ENCODE peak calls at places on chromosomes 13 and 19, in ten cellular contexts. One of them, this sample, is unnamed.

GRCh38 chr13:90302113-90302512 is 1045.4 kb upstream of the MIR17HG start:
- DNase-seq in naive B cell: no peak
- DNase-seq in stimulated activated CD8-positive, alpha-beta memory T cell treated with anti-CD3 and anti-CD28 coated beads, Interleukin-4, amount 100 ng/mL, for 1 hour: no peak
- DNase-seq in AML-193: no peak
- DNase-seq in stromal cell of bone marrow: peak
- DNase-seq in aorta: no peak
- DNase-seq in adipocyte: peak
- DNase-seq in brain pericyte: no peak
- DNase-seq in kidney glomerular epithelial cell: no peak
- DNase-seq in tibial nerve: no peak
- DNase-seq in this sample: no peak

GRCh38 chr13:44470623-44471562 is 97.3 kb downstream of the SERP2 start:
- DNase-seq in stimulated activated CD8-positive, alpha-beta memory T cell treated with anti-CD3 and anti-CD28 coated beads, Interleukin-4, amount 100 ng/mL, for 1 hour: no peak
- DNase-seq in AML-193: peak
- DNase-seq in kidney glomerular epithelial cell: peak
- DNase-seq in stromal cell of bone marrow: peak
- DNase-seq in adipocyte: peak
- DNase-seq in aorta: no peak
- DNase-seq in naive B cell: no peak
- DNase-seq in tibial nerve: no peak
- DNase-seq in brain pericyte: no peak
- DNase-seq in this sample: no peak

GRCh38 chr13:110782185-110782584 is 68.7 kb downstream of the ING1 start:
- DNase-seq in AML-193: no peak
- DNase-seq in adipocyte: no peak
- DNase-seq in stromal cell of bone marrow: no peak
- DNase-seq in naive B cell: no peak
- DNase-seq in brain pericyte: no peak
- DNase-seq in aorta: no peak
- DNase-seq in tibial nerve: no peak
- DNase-seq in stimulated activated CD8-positive, alpha-beta memory T cell treated with anti-CD3 and anti-CD28 coated beads, Interleukin-4, amount 100 ng/mL, for 1 hour: no peak
- DNase-seq in kidney glomerular epithelial cell: no peak
- DNase-seq in this sample: no peak

GRCh38 chr13:20441066-20441465 is 84.6 kb downstream of the CRYL1 start:
- DNase-seq in adipocyte: no peak
- DNase-seq in brain pericyte: no peak
- DNase-seq in naive B cell: no peak
- DNase-seq in aorta: no peak
- DNase-seq in AML-193: no peak
- DNase-seq in kidney glomerular epithelial cell: no peak
- DNase-seq in tibial nerve: no peak
- DNase-seq in stimulated activated CD8-positive, alpha-beta memory T cell treated with anti-CD3 and anti-CD28 coated beads, Interleukin-4, amount 100 ng/mL, for 1 hour: no peak
- DNase-seq in stromal cell of bone marrow: no peak
- DNase-seq in this sample: no peak

GRCh38 chr13:72726721-72727416 is 560 bp downstream of the MZT1 start:
- DNase-seq in tibial nerve: no peak
- DNase-seq in kidney glomerular epithelial cell: no peak
- DNase-seq in naive B cell: no peak
- DNase-seq in adipocyte: peak
- DNase-seq in stromal cell of bone marrow: no peak
- DNase-seq in AML-193: peak
- DNase-seq in stimulated activated CD8-positive, alpha-beta memory T cell treated with anti-CD3 and anti-CD28 coated beads, Interleukin-4, amount 100 ng/mL, for 1 hour: peak
- DNase-seq in aorta: peak
- DNase-seq in brain pericyte: no peak
- DNase-seq in this sample: peak

GRCh38 chr13:33279898-33280549 is 5.5 kb downstream of the STARD13 start:
- DNase-seq in stromal cell of bone marrow: peak
- DNase-seq in aorta: no peak
- DNase-seq in naive B cell: no peak
- DNase-seq in stimulated activated CD8-positive, alpha-beta memory T cell treated with anti-CD3 and anti-CD28 coated beads, Interleukin-4, amount 100 ng/mL, for 1 hour: no peak
- DNase-seq in adipocyte: peak
- DNase-seq in kidney glomerular epithelial cell: peak
- DNase-seq in tibial nerve: no peak
- DNase-seq in AML-193: no peak
- DNase-seq in brain pericyte: no peak
- DNase-seq in this sample: no peak

GRCh38 chr19:3881272-3882040 is 971 bp downstream of the ATCAY start:
- DNase-seq in adipocyte: no peak
- DNase-seq in aorta: no peak
- DNase-seq in kidney glomerular epithelial cell: no peak
- DNase-seq in brain pericyte: no peak
- DNase-seq in AML-193: peak
- DNase-seq in naive B cell: no peak
- DNase-seq in stromal cell of bone marrow: no peak
- DNase-seq in tibial nerve: no peak
- DNase-seq in stimulated activated CD8-positive, alpha-beta memory T cell treated with anti-CD3 and anti-CD28 coated beads, Interleukin-4, amount 100 ng/mL, for 1 hour: no peak
- DNase-seq in this sample: no peak

GRCh38 chr13:97380696-97381095 is 53.3 kb upstream of the RAP2A start:
- DNase-seq in kidney glomerular epithelial cell: no peak
- DNase-seq in AML-193: no peak
- DNase-seq in brain pericyte: no peak
- DNase-seq in naive B cell: no peak
- DNase-seq in aorta: no peak
- DNase-seq in adipocyte: no peak
- DNase-seq in stromal cell of bone marrow: no peak
- DNase-seq in stimulated activated CD8-positive, alpha-beta memory T cell treated with anti-CD3 and anti-CD28 coated beads, Interleukin-4, amount 100 ng/mL, for 1 hour: no peak
- DNase-seq in tibial nerve: no peak
- DNase-seq in this sample: no peak

GRCh38 chr13:46778879-46779278 is 18.1 kb downstream of the ESD start:
- DNase-seq in aorta: no peak
- DNase-seq in kidney glomerular epithelial cell: no peak
- DNase-seq in naive B cell: no peak
- DNase-seq in adipocyte: peak
- DNase-seq in tibial nerve: no peak
- DNase-seq in brain pericyte: no peak
- DNase-seq in stimulated activated CD8-positive, alpha-beta memory T cell treated with anti-CD3 and anti-CD28 coated beads, Interleukin-4, amount 100 ng/mL, for 1 hour: no peak
- DNase-seq in AML-193: no peak
- DNase-seq in stromal cell of bone marrow: peak
- DNase-seq in this sample: no peak

GRCh38 chr13:96781141-96781540 is 213.1 kb downstream of the OXGR1 start:
- DNase-seq in aorta: peak
- DNase-seq in stimulated activated CD8-positive, alpha-beta memory T cell treated with anti-CD3 and anti-CD28 coated beads, Interleukin-4, amount 100 ng/mL, for 1 hour: no peak
- DNase-seq in AML-193: no peak
- DNase-seq in adipocyte: no peak
- DNase-seq in brain pericyte: no peak
- DNase-seq in kidney glomerular epithelial cell: no peak
- DNase-seq in stromal cell of bone marrow: no peak
- DNase-seq in tibial nerve: peak
- DNase-seq in naive B cell: no peak
- DNase-seq in this sample: no peak

GRCh38 chr19:35388277-35389054 is 17.6 kb downstream of the GPR42 start:
- DNase-seq in aorta: no peak
- DNase-seq in kidney glomerular epithelial cell: no peak
- DNase-seq in stromal cell of bone marrow: no peak
- DNase-seq in tibial nerve: no peak
- DNase-seq in brain pericyte: no peak
- DNase-seq in AML-193: no peak
- DNase-seq in stimulated activated CD8-positive, alpha-beta memory T cell treated with anti-CD3 and anti-CD28 coated beads, Interleukin-4, amount 100 ng/mL, for 1 hour: no peak
- DNase-seq in adipocyte: no peak
- DNase-seq in naive B cell: no peak
- DNase-seq in this sample: no peak

GRCh38 chr13:95153647-95154405 is 147.4 kb downstream of the ABCC4 start:
- DNase-seq in tibial nerve: no peak
- DNase-seq in stromal cell of bone marrow: no peak
- DNase-seq in AML-193: no peak
- DNase-seq in kidney glomerular epithelial cell: no peak
- DNase-seq in brain pericyte: no peak
- DNase-seq in aorta: no peak
- DNase-seq in naive B cell: no peak
- DNase-seq in stimulated activated CD8-positive, alpha-beta memory T cell treated with anti-CD3 and anti-CD28 coated beads, Interleukin-4, amount 100 ng/mL, for 1 hour: no peak
- DNase-seq in adipocyte: peak
- DNase-seq in this sample: no peak

GRCh38 chr13:62687727-62688126 is 1272.1 kb upstream of the PCDH20 start:
- DNase-seq in kidney glomerular epithelial cell: no peak
- DNase-seq in aorta: no peak
- DNase-seq in stromal cell of bone marrow: no peak
- DNase-seq in brain pericyte: no peak
- DNase-seq in tibial nerve: no peak
- DNase-seq in stimulated activated CD8-positive, alpha-beta memory T cell treated with anti-CD3 and anti-CD28 coated beads, Interleukin-4, amount 100 ng/mL, for 1 hour: no peak
- DNase-seq in adipocyte: no peak
- DNase-seq in AML-193: no peak
- DNase-seq in naive B cell: no peak
- DNase-seq in this sample: peak

GRCh38 chr13:90891329-90891728 is 456.2 kb upstream of the MIR17HG start:
- DNase-seq in brain pericyte: no peak
- DNase-seq in AML-193: no peak
- DNase-seq in stimulated activated CD8-positive, alpha-beta memory T cell treated with anti-CD3 and anti-CD28 coated beads, Interleukin-4, amount 100 ng/mL, for 1 hour: no peak
- DNase-seq in aorta: no peak
- DNase-seq in tibial nerve: no peak
- DNase-seq in kidney glomerular epithelial cell: no peak
- DNase-seq in stromal cell of bone marrow: no peak
- DNase-seq in adipocyte: no peak
- DNase-seq in naive B cell: no peak
- DNase-seq in this sample: no peak

GRCh38 chr13:106815545-106815944 is 247.6 kb upstream of the ARGLU1 start:
- DNase-seq in stimulated activated CD8-positive, alpha-beta memory T cell treated with anti-CD3 and anti-CD28 coated beads, Interleukin-4, amount 100 ng/mL, for 1 hour: no peak
- DNase-seq in brain pericyte: no peak
- DNase-seq in AML-193: no peak
- DNase-seq in tibial nerve: no peak
- DNase-seq in aorta: no peak
- DNase-seq in stromal cell of bone marrow: no peak
- DNase-seq in kidney glomerular epithelial cell: no peak
- DNase-seq in adipocyte: no peak
- DNase-seq in naive B cell: no peak
- DNase-seq in this sample: no peak

GRCh38 chr13:110874508-110874960 is 40.3 kb downstream of the ANKRD10 start:
- DNase-seq in stimulated activated CD8-positive, alpha-beta memory T cell treated with anti-CD3 and anti-CD28 coated beads, Interleukin-4, amount 100 ng/mL, for 1 hour: no peak
- DNase-seq in naive B cell: no peak
- DNase-seq in AML-193: peak
- DNase-seq in kidney glomerular epithelial cell: peak
- DNase-seq in tibial nerve: peak
- DNase-seq in stromal cell of bone marrow: peak
- DNase-seq in adipocyte: peak
- DNase-seq in brain pericyte: no peak
- DNase-seq in aorta: peak
- DNase-seq in this sample: peak

GRCh38 chr13:105037064-105037463 is 1498.4 kb downstream of the EFNB2 start:
- DNase-seq in AML-193: no peak
- DNase-seq in aorta: no peak
- DNase-seq in kidney glomerular epithelial cell: peak
- DNase-seq in tibial nerve: no peak
- DNase-seq in stimulated activated CD8-positive, alpha-beta memory T cell treated with anti-CD3 and anti-CD28 coated beads, Interleukin-4, amount 100 ng/mL, for 1 hour: no peak
- DNase-seq in naive B cell: no peak
- DNase-seq in stromal cell of bone marrow: no peak
- DNase-seq in brain pericyte: no peak
- DNase-seq in adipocyte: peak
- DNase-seq in this sample: no peak

GRCh38 chr13:45863716-45864590 is 12.4 kb upstream of the SIAH3 start:
- DNase-seq in adipocyte: no peak
- DNase-seq in naive B cell: no peak
- DNase-seq in kidney glomerular epithelial cell: no peak
- DNase-seq in tibial nerve: no peak
- DNase-seq in AML-193: no peak
- DNase-seq in brain pericyte: no peak
- DNase-seq in aorta: no peak
- DNase-seq in stromal cell of bone marrow: no peak
- DNase-seq in stimulated activated CD8-positive, alpha-beta memory T cell treated with anti-CD3 and anti-CD28 coated beads, Interleukin-4, amount 100 ng/mL, for 1 hour: no peak
- DNase-seq in this sample: no peak

GRCh38 chr13:88103824-88104223 is 432.7 kb downstream of the SLITRK5 start:
- DNase-seq in brain pericyte: no peak
- DNase-seq in tibial nerve: no peak
- DNase-seq in stromal cell of bone marrow: no peak
- DNase-seq in AML-193: no peak
- DNase-seq in kidney glomerular epithelial cell: no peak
- DNase-seq in stimulated activated CD8-positive, alpha-beta memory T cell treated with anti-CD3 and anti-CD28 coated beads, Interleukin-4, amount 100 ng/mL, for 1 hour: no peak
- DNase-seq in adipocyte: no peak
- DNase-seq in naive B cell: no peak
- DNase-seq in aorta: peak
- DNase-seq in this sample: no peak

GRCh38 chr13:87792878-87793277 is 121.7 kb downstream of the SLITRK5 start:
- DNase-seq in stimulated activated CD8-positive, alpha-beta memory T cell treated with anti-CD3 and anti-CD28 coated beads, Interleukin-4, amount 100 ng/mL, for 1 hour: no peak
- DNase-seq in tibial nerve: no peak
- DNase-seq in aorta: no peak
- DNase-seq in naive B cell: no peak
- DNase-seq in adipocyte: no peak
- DNase-seq in AML-193: no peak
- DNase-seq in stromal cell of bone marrow: no peak
- DNase-seq in brain pericyte: no peak
- DNase-seq in kidney glomerular epithelial cell: no peak
- DNase-seq in this sample: no peak

GRCh38 chr19:1144741-1145140 is 29.3 kb downstream of the SBNO2 start:
- DNase-seq in adipocyte: no peak
- DNase-seq in naive B cell: no peak
- DNase-seq in kidney glomerular epithelial cell: no peak
- DNase-seq in AML-193: no peak
- DNase-seq in brain pericyte: no peak
- DNase-seq in stimulated activated CD8-positive, alpha-beta memory T cell treated with anti-CD3 and anti-CD28 coated beads, Interleukin-4, amount 100 ng/mL, for 1 hour: no peak
- DNase-seq in aorta: no peak
- DNase-seq in tibial nerve: no peak
- DNase-seq in stromal cell of bone marrow: no peak
- DNase-seq in this sample: no peak

GRCh38 chr19:49362048-49362925 is at the start of gene TEAD2:
- DNase-seq in stimulated activated CD8-positive, alpha-beta memory T cell treated with anti-CD3 and anti-CD28 coated beads, Interleukin-4, amount 100 ng/mL, for 1 hour: no peak
- DNase-seq in adipocyte: peak
- DNase-seq in naive B cell: no peak
- DNase-seq in tibial nerve: peak
- DNase-seq in brain pericyte: no peak
- DNase-seq in stromal cell of bone marrow: peak
- DNase-seq in kidney glomerular epithelial cell: no peak
- DNase-seq in AML-193: no peak
- DNase-seq in aorta: peak
- DNase-seq in this sample: no peak

GRCh38 chr19:11260996-11261395 is 1.3 kb downstream of the DOCK6 start:
- DNase-seq in kidney glomerular epithelial cell: no peak
- DNase-seq in aorta: no peak
- DNase-seq in tibial nerve: no peak
- DNase-seq in adipocyte: no peak
- DNase-seq in AML-193: no peak
- DNase-seq in stromal cell of bone marrow: no peak
- DNase-seq in naive B cell: no peak
- DNase-seq in brain pericyte: no peak
- DNase-seq in stimulated activated CD8-positive, alpha-beta memory T cell treated with anti-CD3 and anti-CD28 coated beads, Interleukin-4, amount 100 ng/mL, for 1 hour: no peak
- DNase-seq in this sample: no peak

GRCh38 chr13:25171517-25172302 is at the start of gene AMER2:
- DNase-seq in adipocyte: peak
- DNase-seq in aorta: no peak
- DNase-seq in AML-193: no peak
- DNase-seq in naive B cell: no peak
- DNase-seq in stromal cell of bone marrow: no peak
- DNase-seq in kidney glomerular epithelial cell: no peak
- DNase-seq in tibial nerve: no peak
- DNase-seq in brain pericyte: no peak
- DNase-seq in stimulated activated CD8-positive, alpha-beta memory T cell treated with anti-CD3 and anti-CD28 coated beads, Interleukin-4, amount 100 ng/mL, for 1 hour: no peak
- DNase-seq in this sample: no peak

GRCh38 chr13:57631607-57632275 is at the start of gene PCDH17:
- DNase-seq in tibial nerve: no peak
- DNase-seq in brain pericyte: no peak
- DNase-seq in kidney glomerular epithelial cell: no peak
- DNase-seq in AML-193: no peak
- DNase-seq in naive B cell: no peak
- DNase-seq in stimulated activated CD8-positive, alpha-beta memory T cell treated with anti-CD3 and anti-CD28 coated beads, Interleukin-4, amount 100 ng/mL, for 1 hour: no peak
- DNase-seq in adipocyte: peak
- DNase-seq in stromal cell of bone marrow: no peak
- DNase-seq in aorta: peak
- DNase-seq in this sample: peak

GRCh38 chr19:35757231-35757748 is 461 bp upstream of the HSPB6 start:
- DNase-seq in naive B cell: no peak
- DNase-seq in stimulated activated CD8-positive, alpha-beta memory T cell treated with anti-CD3 and anti-CD28 coated beads, Interleukin-4, amount 100 ng/mL, for 1 hour: no peak
- DNase-seq in kidney glomerular epithelial cell: peak
- DNase-seq in tibial nerve: peak
- DNase-seq in brain pericyte: peak
- DNase-seq in adipocyte: peak
- DNase-seq in aorta: peak
- DNase-seq in AML-193: no peak
- DNase-seq in stromal cell of bone marrow: peak
- DNase-seq in this sample: peak

GRCh38 chr19:10718205-10719196 is 622 bp downstream of the DNM2 start:
- DNase-seq in aorta: peak
- DNase-seq in naive B cell: no peak
- DNase-seq in stromal cell of bone marrow: no peak
- DNase-seq in stimulated activated CD8-positive, alpha-beta memory T cell treated with anti-CD3 and anti-CD28 coated beads, Interleukin-4, amount 100 ng/mL, for 1 hour: no peak
- DNase-seq in kidney glomerular epithelial cell: no peak
- DNase-seq in AML-193: no peak
- DNase-seq in adipocyte: peak
- DNase-seq in brain pericyte: no peak
- DNase-seq in tibial nerve: no peak
- DNase-seq in this sample: peak

GRCh38 chr13:102846261-102847015 is 606 bp downstream of the ERCC5 start:
- DNase-seq in naive B cell: peak
- DNase-seq in adipocyte: peak
- DNase-seq in stimulated activated CD8-positive, alpha-beta memory T cell treated with anti-CD3 and anti-CD28 coated beads, Interleukin-4, amount 100 ng/mL, for 1 hour: no peak
- DNase-seq in AML-193: peak
- DNase-seq in brain pericyte: no peak
- DNase-seq in stromal cell of bone marrow: no peak
- DNase-seq in aorta: peak
- DNase-seq in kidney glomerular epithelial cell: peak
- DNase-seq in tibial nerve: no peak
- DNase-seq in this sample: peak